ENCODE peak calls at places on chromosome 20, in nine cellular contexts. One of them, this sample, is unnamed.

GRCh38 chr20:24098886-24099285 is 110.3 kb upstream of the GGTLC1 start:
- DNase-seq in stimulated activated CD4-positive, alpha-beta T cell treated with anti-CD3 and anti-CD28 coated beads, Interleukin-1b, Interleukin-23, amount 100 ng/mL, for 24 hours: no peak
- DNase-seq in renal cortical epithelial cell: peak
- DNase-seq in transverse colon: no peak
- DNase-seq in epithelial cell of prostate: peak
- DNase-seq in progenitor cell of endocrine pancreas: no peak
- DNase-seq in nucleus accumbens: no peak
- DNase-seq in hepatic stellate cell: peak
- DNase-seq in NCI-H748 treated with DMSO at 0.1 percent for 48 hours: no peak
- DNase-seq in this sample: no peak

GRCh38 chr20:54643761-54644160 is 168.4 kb downstream of the DOK5 start:
- DNase-seq in stimulated activated CD4-positive, alpha-beta T cell treated with anti-CD3 and anti-CD28 coated beads, Interleukin-1b, Interleukin-23, amount 100 ng/mL, for 24 hours: no peak
- DNase-seq in renal cortical epithelial cell: peak
- DNase-seq in transverse colon: no peak
- DNase-seq in epithelial cell of prostate: peak
- DNase-seq in progenitor cell of endocrine pancreas: no peak
- DNase-seq in nucleus accumbens: no peak
- DNase-seq in hepatic stellate cell: peak
- DNase-seq in NCI-H748 treated with DMSO at 0.1 percent for 48 hours: no peak
- DNase-seq in this sample: no peak

GRCh38 chr20:25325073-25325472 is 65.6 kb downstream of the ABHD12 start:
- DNase-seq in stimulated activated CD4-positive, alpha-beta T cell treated with anti-CD3 and anti-CD28 coated beads, Interleukin-1b, Interleukin-23, amount 100 ng/mL, for 24 hours: no peak
- DNase-seq in renal cortical epithelial cell: no peak
- DNase-seq in transverse colon: no peak
- DNase-seq in epithelial cell of prostate: no peak
- DNase-seq in progenitor cell of endocrine pancreas: no peak
- DNase-seq in nucleus accumbens: no peak
- DNase-seq in hepatic stellate cell: no peak
- DNase-seq in NCI-H748 treated with DMSO at 0.1 percent for 48 hours: no peak
- DNase-seq in this sample: no peak

GRCh38 chr20:9945406-9945805 is 89.4 kb upstream of the ANKEF1 start:
- DNase-seq in stimulated activated CD4-positive, alpha-beta T cell treated with anti-CD3 and anti-CD28 coated beads, Interleukin-1b, Interleukin-23, amount 100 ng/mL, for 24 hours: no peak
- DNase-seq in renal cortical epithelial cell: peak
- DNase-seq in transverse colon: no peak
- DNase-seq in epithelial cell of prostate: peak
- DNase-seq in progenitor cell of endocrine pancreas: no peak
- DNase-seq in nucleus accumbens: no peak
- DNase-seq in hepatic stellate cell: no peak
- DNase-seq in NCI-H748 treated with DMSO at 0.1 percent for 48 hours: no peak
- DNase-seq in this sample: no peak

GRCh38 chr20:24993337-24994185 is 1.0 kb upstream of the APMAP start:
- DNase-seq in stimulated activated CD4-positive, alpha-beta T cell treated with anti-CD3 and anti-CD28 coated beads, Interleukin-1b, Interleukin-23, amount 100 ng/mL, for 24 hours: no peak
- DNase-seq in renal cortical epithelial cell: peak
- DNase-seq in transverse colon: no peak
- DNase-seq in epithelial cell of prostate: no peak
- DNase-seq in progenitor cell of endocrine pancreas: no peak
- DNase-seq in nucleus accumbens: no peak
- DNase-seq in hepatic stellate cell: peak
- DNase-seq in NCI-H748 treated with DMSO at 0.1 percent for 48 hours: peak
- DNase-seq in this sample: no peak

GRCh38 chr20:25227317-25227831 is 20.5 kb upstream of the PYGB start:
- DNase-seq in stimulated activated CD4-positive, alpha-beta T cell treated with anti-CD3 and anti-CD28 coated beads, Interleukin-1b, Interleukin-23, amount 100 ng/mL, for 24 hours: no peak
- DNase-seq in renal cortical epithelial cell: no peak
- DNase-seq in transverse colon: no peak
- DNase-seq in epithelial cell of prostate: no peak
- DNase-seq in progenitor cell of endocrine pancreas: no peak
- DNase-seq in nucleus accumbens: no peak
- DNase-seq in hepatic stellate cell: peak
- DNase-seq in NCI-H748 treated with DMSO at 0.1 percent for 48 hours: no peak
- DNase-seq in this sample: no peak

GRCh38 chr20:9119776-9120175 is 50.9 kb downstream of the PLCB4 start:
- DNase-seq in stimulated activated CD4-positive, alpha-beta T cell treated with anti-CD3 and anti-CD28 coated beads, Interleukin-1b, Interleukin-23, amount 100 ng/mL, for 24 hours: no peak
- DNase-seq in renal cortical epithelial cell: peak
- DNase-seq in transverse colon: no peak
- DNase-seq in epithelial cell of prostate: peak
- DNase-seq in progenitor cell of endocrine pancreas: no peak
- DNase-seq in nucleus accumbens: no peak
- DNase-seq in hepatic stellate cell: no peak
- DNase-seq in NCI-H748 treated with DMSO at 0.1 percent for 48 hours: no peak
- DNase-seq in this sample: peak

GRCh38 chr20:36248836-36249235 is 12.6 kb downstream of the AAR2 start:
- DNase-seq in stimulated activated CD4-positive, alpha-beta T cell treated with anti-CD3 and anti-CD28 coated beads, Interleukin-1b, Interleukin-23, amount 100 ng/mL, for 24 hours: no peak
- DNase-seq in renal cortical epithelial cell: peak
- DNase-seq in transverse colon: no peak
- DNase-seq in epithelial cell of prostate: no peak
- DNase-seq in progenitor cell of endocrine pancreas: no peak
- DNase-seq in nucleus accumbens: no peak
- DNase-seq in hepatic stellate cell: no peak
- DNase-seq in NCI-H748 treated with DMSO at 0.1 percent for 48 hours: no peak
- DNase-seq in this sample: peak

GRCh38 chr20:63533871-63534393 is 3.2 kb downstream of the PTK6 start:
- DNase-seq in stimulated activated CD4-positive, alpha-beta T cell treated with anti-CD3 and anti-CD28 coated beads, Interleukin-1b, Interleukin-23, amount 100 ng/mL, for 24 hours: no peak
- DNase-seq in renal cortical epithelial cell: no peak
- DNase-seq in transverse colon: peak
- DNase-seq in epithelial cell of prostate: no peak
- DNase-seq in progenitor cell of endocrine pancreas: no peak
- DNase-seq in nucleus accumbens: no peak
- DNase-seq in hepatic stellate cell: no peak
- DNase-seq in NCI-H748 treated with DMSO at 0.1 percent for 48 hours: no peak
- DNase-seq in this sample: no peak

GRCh38 chr20:23524146-23524545 is 33.2 kb downstream of the CST8 start:
- DNase-seq in stimulated activated CD4-positive, alpha-beta T cell treated with anti-CD3 and anti-CD28 coated beads, Interleukin-1b, Interleukin-23, amount 100 ng/mL, for 24 hours: no peak
- DNase-seq in renal cortical epithelial cell: no peak
- DNase-seq in transverse colon: no peak
- DNase-seq in epithelial cell of prostate: no peak
- DNase-seq in progenitor cell of endocrine pancreas: no peak
- DNase-seq in nucleus accumbens: no peak
- DNase-seq in hepatic stellate cell: no peak
- DNase-seq in NCI-H748 treated with DMSO at 0.1 percent for 48 hours: no peak
- DNase-seq in this sample: no peak

GRCh38 chr20:63065911-63066310 is 59.1 kb upstream of the BHLHE23 start:
- DNase-seq in stimulated activated CD4-positive, alpha-beta T cell treated with anti-CD3 and anti-CD28 coated beads, Interleukin-1b, Interleukin-23, amount 100 ng/mL, for 24 hours: no peak
- DNase-seq in renal cortical epithelial cell: no peak
- DNase-seq in transverse colon: no peak
- DNase-seq in epithelial cell of prostate: no peak
- DNase-seq in progenitor cell of endocrine pancreas: no peak
- DNase-seq in nucleus accumbens: no peak
- DNase-seq in hepatic stellate cell: no peak
- DNase-seq in NCI-H748 treated with DMSO at 0.1 percent for 48 hours: no peak
- DNase-seq in this sample: no peak

GRCh38 chr20:50635676-50636600 is 55.4 kb downstream of the RIPOR3 start:
- DNase-seq in stimulated activated CD4-positive, alpha-beta T cell treated with anti-CD3 and anti-CD28 coated beads, Interleukin-1b, Interleukin-23, amount 100 ng/mL, for 24 hours: peak
- DNase-seq in renal cortical epithelial cell: peak
- DNase-seq in transverse colon: peak
- DNase-seq in epithelial cell of prostate: no peak
- DNase-seq in progenitor cell of endocrine pancreas: peak
- DNase-seq in nucleus accumbens: no peak
- DNase-seq in hepatic stellate cell: peak
- DNase-seq in NCI-H748 treated with DMSO at 0.1 percent for 48 hours: no peak
- DNase-seq in this sample: peak

GRCh38 chr20:4156411-4156810 is 141.1 kb upstream of the RNF24 start:
- DNase-seq in stimulated activated CD4-positive, alpha-beta T cell treated with anti-CD3 and anti-CD28 coated beads, Interleukin-1b, Interleukin-23, amount 100 ng/mL, for 24 hours: no peak
- DNase-seq in renal cortical epithelial cell: no peak
- DNase-seq in transverse colon: no peak
- DNase-seq in epithelial cell of prostate: no peak
- DNase-seq in progenitor cell of endocrine pancreas: no peak
- DNase-seq in nucleus accumbens: no peak
- DNase-seq in hepatic stellate cell: no peak
- DNase-seq in NCI-H748 treated with DMSO at 0.1 percent for 48 hours: no peak
- DNase-seq in this sample: no peak

GRCh38 chr20:3818155-3819151 is 1.9 kb upstream of the AP5S1 start:
- DNase-seq in stimulated activated CD4-positive, alpha-beta T cell treated with anti-CD3 and anti-CD28 coated beads, Interleukin-1b, Interleukin-23, amount 100 ng/mL, for 24 hours: no peak
- DNase-seq in renal cortical epithelial cell: peak
- DNase-seq in transverse colon: peak
- DNase-seq in epithelial cell of prostate: no peak
- DNase-seq in progenitor cell of endocrine pancreas: peak
- DNase-seq in nucleus accumbens: no peak
- DNase-seq in hepatic stellate cell: peak
- DNase-seq in NCI-H748 treated with DMSO at 0.1 percent for 48 hours: peak
- DNase-seq in this sample: no peak

GRCh38 chr20:6636209-6637159 is 131.0 kb upstream of the BMP2 start:
- DNase-seq in stimulated activated CD4-positive, alpha-beta T cell treated with anti-CD3 and anti-CD28 coated beads, Interleukin-1b, Interleukin-23, amount 100 ng/mL, for 24 hours: no peak
- DNase-seq in renal cortical epithelial cell: peak
- DNase-seq in transverse colon: peak
- DNase-seq in epithelial cell of prostate: peak
- DNase-seq in progenitor cell of endocrine pancreas: no peak
- DNase-seq in nucleus accumbens: no peak
- DNase-seq in hepatic stellate cell: peak
- DNase-seq in NCI-H748 treated with DMSO at 0.1 percent for 48 hours: peak
- DNase-seq in this sample: no peak

GRCh38 chr20:25252226-25252625 is 4.3 kb downstream of the PYGB start:
- DNase-seq in stimulated activated CD4-positive, alpha-beta T cell treated with anti-CD3 and anti-CD28 coated beads, Interleukin-1b, Interleukin-23, amount 100 ng/mL, for 24 hours: no peak
- DNase-seq in renal cortical epithelial cell: no peak
- DNase-seq in transverse colon: peak
- DNase-seq in epithelial cell of prostate: no peak
- DNase-seq in progenitor cell of endocrine pancreas: no peak
- DNase-seq in nucleus accumbens: no peak
- DNase-seq in hepatic stellate cell: no peak
- DNase-seq in NCI-H748 treated with DMSO at 0.1 percent for 48 hours: no peak
- DNase-seq in this sample: no peak

GRCh38 chr20:45547206-45547770 is at the start of gene EPPIN:
- DNase-seq in stimulated activated CD4-positive, alpha-beta T cell treated with anti-CD3 and anti-CD28 coated beads, Interleukin-1b, Interleukin-23, amount 100 ng/mL, for 24 hours: no peak
- DNase-seq in renal cortical epithelial cell: no peak
- DNase-seq in transverse colon: no peak
- DNase-seq in epithelial cell of prostate: no peak
- DNase-seq in progenitor cell of endocrine pancreas: no peak
- DNase-seq in nucleus accumbens: no peak
- DNase-seq in hepatic stellate cell: no peak
- DNase-seq in NCI-H748 treated with DMSO at 0.1 percent for 48 hours: no peak
- DNase-seq in this sample: no peak

This sample was measured in C1 segment of cervical spinal cord.